ENCODE peak calls at places on chromosomes 1 and 21, in five cellular contexts. B is posterior cingulate gyrus, U is NCI-H1105 treated with DMSO at 0.1 percent for 48 hours, K is Calu3, P is ACHN. R is an unnamed sample.

GRCh38 chr1:95233321-95233736 is 681 bp upstream of the RWDD3 start:
- DNase-seq in P (peak), B (peak), U (no peak), K (peak), R (peak)

GRCh38 chr1:202952818-202953217 is 5.3 kb downstream of the ADIPOR1 start:
- DNase-seq in P (no peak), U (no peak), B (no peak), K (peak), R (peak)

GRCh38 chr1:154607084-154607747 is 770 bp downstream of the ADAR start:
- DNase-seq in U (peak), K (peak), P (peak), B (peak), R (peak)

GRCh38 chr21:41715649-41716321 is 51.1 kb downstream of the RIPK4 start:
- DNase-seq in P (no peak), U (no peak), B (no peak), K (peak), R (no peak)

GRCh38 chr1:17765444-17766411 is 10.6 kb downstream of the ACTL8 start:
- DNase-seq in B (no peak), U (no peak), K (no peak), P (peak), R (peak)

GRCh38 chr21:42461881-42462877 is 33.8 kb downstream of the RSPH1 start:
- DNase-seq in P (no peak), U (no peak), K (peak), B (no peak), R (no peak)

GRCh38 chr1:95023399-95024050 is 49.2 kb downstream of the ALG14 start:
- DNase-seq in U (no peak), P (peak), B (no peak), K (no peak), R (peak)

GRCh38 chr1:205692406-205692805 is 12.1 kb upstream of the SLC45A3 start:
- DNase-seq in K (no peak), P (no peak), B (no peak), U (no peak), R (no peak)

GRCh38 chr1:112011231-112011630 is 21.8 kb upstream of the KCND3 start:
- DNase-seq in P (no peak), K (no peak), U (no peak), B (no peak), R (peak)

GRCh38 chr1:26408604-26409003 is 2.0 kb upstream of the LIN28A start:
- DNase-seq in U (no peak), P (peak), K (peak), B (peak), R (peak)

GRCh38 chr1:63928197-63929105 is 154.6 kb downstream of the ROR1 start:
- DNase-seq in P (no peak), B (no peak), U (no peak), K (no peak), R (peak)

GRCh38 chr1:50438945-50439344 is 15.7 kb upstream of the DMRTA2 start:
- DNase-seq in U (no peak), P (no peak), K (no peak), B (no peak), R (no peak)

GRCh38 chr1:26959722-26960624 is at the start of gene KDF1:
- DNase-seq in B (no peak), U (peak), K (peak), P (no peak), R (no peak)

R was measured in myocyte.